ENCODE peak calls at places on chromosomes 1 and 21, in seven cellular contexts. P is suprapubic skin; C is uterus; O is colonic mucosa; D is PC-3; V is BE2C; G is CD8-positive, alpha-beta T cell. K is an unnamed sample. For H3K36me3, the result is how much of the 10 kb centered on the place peaks cover.

GRCh38 chr1:84103197-84103992 is 40.7 kb upstream of the PRKACB start:
- DNase-seq in P (no peak), C (peak), O (peak), D (peak), V (peak), G (no peak), K (peak)

GRCh38 chr21:44880762-44881585 is 7.5 kb upstream of the PTTG1IP start:
- DNase-seq in P (no peak), C (no peak), O (no peak), D (peak), V (no peak), G (no peak), K (peak)

GRCh38 chr1:18602533-18603211 is 28.0 kb upstream of the PAX7 start:
- DNase-seq in P (no peak), C (no peak), O (no peak), D (no peak), V (no peak), G (no peak), K (no peak)

GRCh38 chr1:184145083-184145482 is 93.6 kb downstream of the TSEN15 start:
- DNase-seq in P (no peak), C (no peak), O (no peak), D (no peak), V (no peak), G (no peak), K (no peak)

GRCh38 chr1:16903054-16903453 is 7.3 kb downstream of the RNU1-2 start:
- DNase-seq in P (peak), C (no peak), O (no peak), D (peak), V (no peak), G (no peak), K (peak)

GRCh38 chr1:221739018-221739676 is 2.7 kb downstream of the DUSP10 start:
- DNase-seq in P (no peak), C (no peak), O (no peak), D (no peak), V (no peak), G (no peak), K (no peak)

GRCh38 chr1:208272713-208273112 is 28.5 kb upstream of the PLXNA2 start:
- DNase-seq in P (no peak), C (no peak), O (no peak), D (no peak), V (no peak), G (no peak), K (no peak)

GRCh38 chr1:97252076-97252475 is 530.5 kb downstream of the PTBP2 start:
- DNase-seq in P (peak), C (no peak), O (no peak), D (peak), V (no peak), G (no peak), K (peak)

GRCh38 chr1:156284762-156285161 is 637 bp downstream of the TMEM79 start:
- DNase-seq in P (no peak), C (no peak), O (no peak), D (no peak), V (no peak), G (no peak), K (peak)

GRCh38 chr1:80882552-80882951 is 918.2 kb upstream of the ADGRL2 start:
- DNase-seq in P (no peak), C (no peak), O (no peak), D (peak), V (no peak), G (no peak), K (peak)

GRCh38 chr21:44414291-44415072 is 40.8 kb upstream of the LRRC3 start:
- DNase-seq in P (peak), C (no peak), O (no peak), D (no peak), V (peak), G (no peak), K (no peak)

GRCh38 chr1:204348722-204349121 is 11.0 kb downstream of the PLEKHA6 start:
- DNase-seq in P (no peak), C (peak), O (peak), D (no peak), V (peak), G (no peak), K (no peak)

GRCh38 chr1:241532864-241533263 is 686 bp downstream of the KMO start:
- DNase-seq in P (no peak), C (no peak), O (no peak), D (no peak), V (no peak), G (no peak), K (no peak)

GRCh38 chr1:110879758-110880606 is 7.0 kb downstream of the CD53 start:
- DNase-seq in P (no peak), C (no peak), O (no peak), D (peak), V (no peak), G (peak), K (peak)

GRCh38 chr1:55572878-55573734 is 357.9 kb upstream of the USP24 start:
- DNase-seq in P (no peak), C (no peak), O (no peak), D (peak), V (no peak), G (no peak), K (peak)

GRCh38 chr21:34113842-34114241 is 40.5 kb downstream of the MRPS6 start:
- DNase-seq in P (no peak), C (no peak), O (no peak), D (no peak), V (no peak), G (no peak), K (no peak)

GRCh38 chr21:35528109-35529042 is 479.3 kb upstream of the RUNX1 start:
- DNase-seq in P (no peak), C (no peak), O (peak), D (no peak), V (no peak), G (peak), K (no peak)

GRCh38 chr1:32250893-32251716 is at the start of gene LCK:
- DNase-seq in P (no peak), C (no peak), O (no peak), D (no peak), V (no peak), G (peak), K (no peak)

GRCh38 chr1:53395671-53396215 is 63.5 kb upstream of the DMRTB1 start:
- DNase-seq in P (no peak), C (no peak), O (no peak), D (no peak), V (no peak), G (no peak), K (no peak)

GRCh38 chr1:186559601-186560116 is 98.7 kb upstream of the PDC start:
- DNase-seq in P (no peak), C (no peak), O (no peak), D (peak), V (no peak), G (no peak), K (peak)

GRCh38 chr1:178541829-178542553 is 29.1 kb downstream of the TEX35 start:
- DNase-seq in P (no peak), C (peak), O (peak), D (peak), V (peak), G (peak), K (no peak)

GRCh38 chr1:232792949-232793348 is 12.3 kb upstream of the MAP10 start:
- DNase-seq in P (no peak), C (no peak), O (no peak), D (no peak), V (no peak), G (no peak), K (no peak)

GRCh38 chr1:232788235-232788872 is 16.9 kb upstream of the MAP10 start:
- DNase-seq in P (no peak), C (no peak), O (no peak), D (no peak), V (no peak), G (no peak), K (no peak)

GRCh38 chr1:232789660-232790059 is 15.6 kb upstream of the MAP10 start:
- DNase-seq in P (no peak), C (no peak), O (no peak), D (no peak), V (no peak), G (no peak), K (no peak)

GRCh38 chr1:232795497-232796068 is 9.6 kb upstream of the MAP10 start:
- DNase-seq in P (no peak), C (no peak), O (no peak), D (no peak), V (no peak), G (no peak), K (no peak)

GRCh38 chr1:232793944-232794343 is 11.3 kb upstream of the MAP10 start:
- DNase-seq in P (no peak), C (no peak), O (peak), D (peak), V (no peak), G (no peak), K (peak)
- TF ChIP-seq CTCF in P (no peak), C (no peak), O (no peak), D (peak), V (no peak), G (no peak), K (peak)

GRCh38 chr1:43559714-43560113 is 29.0 kb downstream of the PTPRF start:
- DNase-seq in P (no peak), C (no peak), O (no peak), D (no peak), V (no peak), G (no peak), K (no peak)

GRCh38 chr1:43556772-43557171 is 26.1 kb downstream of the PTPRF start:
- DNase-seq in P (no peak), C (no peak), O (no peak), D (no peak), V (no peak), G (no peak), K (no peak)

GRCh38 chr1:43558346-43558841 is 27.7 kb downstream of the PTPRF start:
- DNase-seq in P (no peak), C (peak), O (peak), D (no peak), V (peak), G (no peak), K (no peak)

GRCh38 chr1:43557744-43558245 is 27.1 kb downstream of the PTPRF start:
- DNase-seq in P (no peak), C (peak), O (peak), D (peak), V (no peak), G (no peak), K (peak)

GRCh38 chr1:43560286-43560685 is 29.6 kb downstream of the PTPRF start:
- DNase-seq in P (no peak), C (no peak), O (no peak), D (no peak), V (no peak), G (no peak), K (no peak)
- H3K36me3 ChIP-seq in P (under half), C (under half), O (under half), D (under half), V (under half), G (under half), K (under half)

DNA sequence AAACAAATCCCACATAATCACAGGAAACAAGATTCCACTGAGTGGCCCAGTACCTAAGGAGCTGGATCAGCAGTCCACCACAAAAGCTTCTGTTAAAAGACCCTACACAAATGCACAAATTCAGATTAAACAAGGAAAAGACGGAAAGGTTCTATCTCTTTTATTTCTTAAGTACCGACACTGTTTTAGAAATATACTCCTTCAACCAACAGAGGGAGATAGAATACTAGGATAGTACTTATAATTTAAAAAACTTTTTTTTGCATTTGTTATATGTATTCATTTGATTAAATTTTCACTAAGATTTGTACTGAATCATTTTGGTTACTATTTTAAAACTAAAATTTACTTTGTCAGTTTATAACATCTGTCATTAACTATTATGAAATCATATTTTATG is 12.5 kb downstream of the CDC7 start:
- DNase-seq in P (no peak), C (no peak), O (no peak), D (peak), V (no peak), G (no peak), K (peak)
- TF ChIP-seq CTCF in P (peak), C (peak), O (peak), D (peak), V (no peak), G (peak), K (no peak)

GRCh38 chr1:246906833-246907232 is 24.9 kb downstream of the AHCTF1 start:
- DNase-seq in P (no peak), C (no peak), O (no peak), D (peak), V (no peak), G (no peak), K (no peak)

GRCh38 chr1:246897302-246897701 is 34.4 kb downstream of the AHCTF1 start:
- DNase-seq in P (no peak), C (no peak), O (no peak), D (no peak), V (no peak), G (no peak), K (no peak)

GRCh38 chr1:246907472-246907871 is 24.3 kb downstream of the AHCTF1 start:
- DNase-seq in P (no peak), C (no peak), O (peak), D (peak), V (peak), G (no peak), K (peak)

GRCh38 chr1:246901874-246902273 is 29.9 kb downstream of the AHCTF1 start:
- DNase-seq in P (no peak), C (no peak), O (no peak), D (no peak), V (no peak), G (no peak), K (no peak)
- H3K36me3 ChIP-seq in P (half or more), C (under half), O (under half), D (half or more), V (half or more), G (under half), K (under half)

GRCh38 chr1:4063516-4063915 is 163.4 kb upstream of the C1orf174 start:
- DNase-seq in P (no peak), C (no peak), O (no peak), D (no peak), V (no peak), G (no peak), K (no peak)

GRCh38 chr1:4062560-4062959 is 162.5 kb upstream of the C1orf174 start:
- DNase-seq in P (no peak), C (no peak), O (no peak), D (no peak), V (no peak), G (no peak), K (no peak)

GRCh38 chr1:4064150-4064889 is 164.2 kb upstream of the C1orf174 start:
- DNase-seq in P (no peak), C (no peak), O (no peak), D (no peak), V (no peak), G (no peak), K (no peak)

GRCh38 chr1:4062041-4062440 is 162.0 kb upstream of the C1orf174 start:
- DNase-seq in P (no peak), C (no peak), O (no peak), D (no peak), V (no peak), G (no peak), K (no peak)

DNA sequence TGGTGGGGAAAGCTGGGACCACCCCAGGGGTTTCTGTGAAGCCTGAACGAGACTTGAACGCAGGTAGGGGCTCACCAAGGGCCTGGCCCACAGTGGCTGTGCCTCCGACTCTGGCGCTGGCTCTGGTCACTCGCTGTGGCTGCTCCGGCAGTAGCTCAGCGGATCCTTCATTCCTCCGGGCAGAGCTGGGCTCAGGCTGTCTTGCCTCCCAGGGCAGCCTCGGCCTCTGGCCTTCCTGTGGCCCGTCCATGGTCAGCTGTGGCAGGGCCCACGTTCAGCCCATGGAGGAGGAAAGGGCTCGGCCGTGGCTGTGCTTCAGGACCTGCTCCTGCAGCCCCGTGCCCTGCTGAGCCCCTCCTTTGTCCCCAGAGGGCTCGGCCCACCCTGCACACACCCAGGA is 162.9 kb upstream of the C1orf174 start:
- DNase-seq in P (peak), C (no peak), O (no peak), D (no peak), V (no peak), G (no peak), K (no peak)
- TF ChIP-seq CTCF in P (no peak), C (no peak), O (no peak), D (no peak), V (no peak), G (no peak), K (no peak)

GRCh38 chr1:1402081-1402900 is 3.2 kb upstream of the CCNL2 start:
- DNase-seq in P (no peak), C (no peak), O (peak), D (peak), V (peak), G (peak), K (peak)
- H3K36me3 ChIP-seq in P (half or more), C (under half), O (under half), D (under half), V (half or more), G (under half), K (under half)

GRCh38 chr1:101993703-101994102 is 3.0 kb downstream of the OLFM3 start:
- DNase-seq in P (no peak), C (no peak), O (no peak), D (peak), V (no peak), G (no peak), K (peak)
- TF ChIP-seq CTCF in P (no peak), C (no peak), O (no peak), D (peak), V (peak), G (no peak), K (no peak)

GRCh38 chr1:67575861-67576260 is 109.1 kb upstream of the GADD45A start:
- DNase-seq in P (no peak), C (no peak), O (no peak), D (peak), V (no peak), G (no peak), K (peak)
- H3K36me3 ChIP-seq in P (under half), C (under half), O (under half), D (under half), V (under half), G (under half), K (under half)

GRCh38 chr21:16608209-16608830 is 878.5 kb downstream of the USP25 start:
- DNase-seq in P (no peak), C (no peak), O (no peak), D (peak), V (no peak), G (no peak), K (peak)
- TF ChIP-seq CTCF in P (no peak), C (no peak), O (no peak), D (peak), V (peak), G (no peak), K (peak)